ENCODE peak calls at places on chromosomes 11 and 22, in seven cellular contexts. V, A, G, K, L, Z and N are unnamed samples.

GRCh38 chr11:420911-421321 is 6.1 kb upstream of the SIGIRR start:
- DNase-seq in V (no peak), A (no peak), G (no peak), K (no peak), L (no peak), Z (no peak), N (no peak)

GRCh38 chr11:44564198-44564597 is 1.3 kb upstream of the CD82 start:
- DNase-seq in V (no peak), A (peak; percentile 28), G (no peak), K (no peak), L (no peak), Z (no peak), N (no peak)

GRCh38 chr11:416757-417621 is 2.2 kb upstream of the SIGIRR start:
- DNase-seq in V (peak; percentile 89), A (no peak), G (peak; percentile 49), K (no peak), L (peak; percentile 34), Z (peak; percentile 50), N (peak; percentile 86)

GRCh38 chr11:101870510-101870909 is 44.3 kb upstream of the CEP126 start:
- DNase-seq in V (no peak), A (peak; percentile 87), G (peak; percentile 79), K (no peak), L (no peak), Z (no peak), N (peak; percentile 1)

GRCh38 chr11:7490535-7490934 is 5.2 kb downstream of the OLFML1 start:
- DNase-seq in V (no peak), A (no peak), G (no peak), K (no peak), L (no peak), Z (no peak), N (no peak)

GRCh38 chr11:87455180-87455579 is 417.4 kb downstream of the TMEM135 start:
- DNase-seq in V (no peak), A (no peak), G (no peak), K (no peak), L (no peak), Z (no peak), N (no peak)

GRCh38 chr11:6497069-6497839 is at the start of gene DNHD1:
- DNase-seq in V (peak; percentile 78), A (no peak), G (no peak), K (no peak), L (peak; percentile 51), Z (peak; percentile 33), N (no peak)

GRCh38 chr11:115159122-115159665 is 345.0 kb downstream of the CADM1 start:
- DNase-seq in V (no peak), A (no peak), G (no peak), K (no peak), L (no peak), Z (no peak), N (no peak)

GRCh38 chr11:118565062-118565461 is 669 bp downstream of the IFT46 start:
- DNase-seq in V (no peak), A (no peak), G (no peak), K (no peak), L (no peak), Z (no peak), N (no peak)

GRCh38 chr22:45478108-45478771 is 24.4 kb upstream of the FBLN1 start:
- DNase-seq in V (no peak), A (peak; percentile 96), G (peak; percentile 84), K (no peak), L (no peak), Z (no peak), N (peak; percentile 85)

GRCh38 chr11:31974737-31975136 is 116.1 kb upstream of the RCN1 start:
- DNase-seq in V (no peak), A (peak; percentile 81), G (no peak), K (no peak), L (no peak), Z (no peak), N (no peak)

GRCh38 chr11:27281740-27282139 is 81.3 kb downstream of the CCDC34 start:
- DNase-seq in V (no peak), A (no peak), G (no peak), K (no peak), L (peak; percentile 97), Z (no peak), N (no peak)

GRCh38 chr11:92329644-92330043 is 105.0 kb downstream of the FAT3 start:
- DNase-seq in V (no peak), A (peak; percentile 38), G (peak; percentile 21), K (no peak), L (peak; percentile 38), Z (no peak), N (no peak)

GRCh38 chr11:68008381-68009337 is 1.5 kb upstream of the ALDH3B1 start:
- DNase-seq in V (no peak), A (no peak), G (no peak), K (no peak), L (no peak), Z (no peak), N (peak; percentile 21)

GRCh38 chr22:35900483-35901168 is 128.0 kb downstream of the RBFOX2 start:
- DNase-seq in V (no peak), A (peak; percentile 81), G (peak; percentile 61), K (no peak), L (peak; percentile 78), Z (no peak), N (peak; percentile 48)

GRCh38 chr11:105004021-105004420 is 18.9 kb downstream of the CASP5 start:
- DNase-seq in V (no peak), A (no peak), G (no peak), K (no peak), L (no peak), Z (no peak), N (no peak)

GRCh38 chr11:73916435-73916834 is 34.4 kb upstream of the DNAJB13 start:
- DNase-seq in V (no peak), A (peak; percentile 53), G (no peak), K (no peak), L (peak; percentile 44), Z (no peak), N (peak; percentile 4)

GRCh38 chr22:22745225-22746060 is 101.0 kb downstream of the GGTLC2 start:
- DNase-seq in V (peak; percentile 70), A (peak; percentile 19), G (no peak), K (peak; percentile 15), L (peak; percentile 41), Z (no peak), N (peak; percentile 55)

GRCh38 chr11:40118780-40119179 is 1340.7 kb downstream of the LRRC4C start:
- DNase-seq in V (no peak), A (no peak), G (no peak), K (no peak), L (no peak), Z (no peak), N (no peak)

GRCh38 chr22:42343136-42343484 is 72.7 kb upstream of the TCF20 start:
- DNase-seq in V (no peak), A (no peak), G (no peak), K (no peak), L (peak; percentile 62), Z (no peak), N (no peak)

GRCh38 chr11:48024635-48025071 is 44.3 kb downstream of the PTPRJ start:
- DNase-seq in V (no peak), A (no peak), G (no peak), K (no peak), L (no peak), Z (no peak), N (no peak)

GRCh38 chr11:12289667-12290476 is 87.5 kb upstream of the PARVA start:
- DNase-seq in V (no peak), A (no peak), G (no peak), K (no peak), L (peak; percentile 19), Z (no peak), N (no peak)

GRCh38 chr11:12291313-12291712 is 86.1 kb upstream of the PARVA start:
- DNase-seq in V (no peak), A (no peak), G (no peak), K (no peak), L (no peak), Z (no peak), N (no peak)

GRCh38 chr11:12288934-12289666 is 88.3 kb upstream of the PARVA start:
- DNase-seq in V (no peak), A (no peak), G (no peak), K (no peak), L (peak; percentile 36), Z (no peak), N (no peak)

GRCh38 chr11:12291767-12292166 is 85.6 kb upstream of the PARVA start:
- DNase-seq in V (no peak), A (no peak), G (no peak), K (no peak), L (no peak), Z (no peak), N (no peak)

GRCh38 chr11:12290477-12290922 is 86.9 kb upstream of the PARVA start:
- DNase-seq in V (no peak), A (no peak), G (no peak), K (no peak), L (no peak), Z (no peak), N (no peak)
- H2AK5ac ChIP-seq in V (no peak overlapping the region), A (peak overlapping the region; percentile 76), G (no peak overlapping the region), K (no peak overlapping the region), L (no peak overlapping the region), Z (no peak overlapping the region), N (no peak overlapping the region)

GRCh38 chr11:116836648-116837023 is 786 bp downstream of the APOA1 start:
- DNase-seq in V (no peak), A (no peak), G (no peak), K (no peak), L (no peak), Z (no peak), N (no peak)

GRCh38 chr11:116835042-116835772 is 2.2 kb downstream of the APOA1 start:
- DNase-seq in V (peak; percentile 56), A (no peak), G (no peak), K (no peak), L (no peak), Z (no peak), N (no peak)

GRCh38 chr11:116833816-116834534 is 3.4 kb downstream of the APOA1 start:
- DNase-seq in V (no peak), A (no peak), G (no peak), K (no peak), L (no peak), Z (no peak), N (no peak)

GRCh38 chr11:116837231-116838091 is at the start of gene APOA1:
- DNase-seq in V (no peak), A (no peak), G (no peak), K (peak; percentile 21), L (peak; percentile 83), Z (no peak), N (no peak)

GRCh38 chr11:116835791-116836647 is 1.4 kb downstream of the APOA1 start:
- DNase-seq in V (peak; percentile 93), A (peak; percentile 93), G (peak; percentile 92), K (peak; percentile 76), L (peak; percentile 96), Z (peak; percentile 83), N (peak; percentile 64)
- H3K27ac ChIP-seq in V (no peak overlapping the region), A (peak overlapping the region; percentile 3), G (no peak overlapping the region), K (no peak overlapping the region), L (no peak overlapping the region), Z (no peak overlapping the region), N (no peak overlapping the region)

GRCh38 chr11:121757480-121758125 is 304.8 kb upstream of the SORL1-AS1 start:
- DNase-seq in V (no peak), A (no peak), G (no peak), K (no peak), L (no peak), Z (no peak), N (no peak)
- H2AK5ac ChIP-seq in V (no peak overlapping the region), A (no peak overlapping the region), G (no peak overlapping the region), K (no peak overlapping the region), L (no peak overlapping the region), Z (no peak overlapping the region), N (no peak overlapping the region)

DNA sequence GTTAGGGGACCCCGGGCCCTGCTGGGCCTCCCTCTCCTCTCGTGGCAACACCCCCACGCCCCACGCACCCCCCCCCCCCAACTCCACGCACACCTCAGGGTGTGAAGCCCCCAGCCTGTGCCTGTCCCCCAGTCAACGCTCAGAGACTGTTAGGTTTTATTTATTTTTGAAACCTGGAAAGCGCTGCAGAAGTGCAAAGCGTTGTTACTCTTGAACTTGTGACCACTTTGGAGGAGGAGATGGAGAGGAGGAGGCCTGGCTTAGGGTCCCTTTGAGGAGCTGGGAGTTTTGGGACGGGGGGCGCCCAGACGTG is 929 bp downstream of the PIK3IP1 start:
- DNase-seq in V (no peak), A (no peak), G (no peak), K (no peak), L (no peak), Z (no peak), N (no peak)
- H3K27ac ChIP-seq in V (no peak overlapping the region), A (peak overlapping the region; percentile 69), G (peak overlapping the region; percentile 36), K (no peak overlapping the region), L (no peak overlapping the region), Z (no peak overlapping the region), N (peak overlapping the region; percentile 45)